ENCODE peak calls at places on chromosome 16, in four cellular contexts. One of them, this sample, is unnamed.

GRCh38 chr16:30028438-30029093 is 2.5 kb downstream of the TLCD3B start:
- DNase-seq in Peyer's patch: no peak
- DNase-seq in IMR-90: no peak
- DNase-seq in lower leg skin: no peak
- DNase-seq in this sample: no peak

GRCh38 chr16:62909597-62909996 is 873.4 kb upstream of the CDH8 start:
- DNase-seq in lower leg skin: no peak
- DNase-seq in Peyer's patch: no peak
- DNase-seq in IMR-90: no peak
- DNase-seq in this sample: no peak

GRCh38 chr16:80319181-80319580 is 221.6 kb upstream of the DYNLRB2 start:
- DNase-seq in lower leg skin: no peak
- DNase-seq in Peyer's patch: no peak
- DNase-seq in IMR-90: no peak
- DNase-seq in this sample: no peak

GRCh38 chr16:4021916-4022315 is 94.3 kb downstream of the ADCY9 start:
- DNase-seq in Peyer's patch: peak; percentile 74
- DNase-seq in IMR-90: no peak
- DNase-seq in lower leg skin: no peak
- DNase-seq in this sample: no peak

GRCh38 chr16:81601601-81602251 is 157.1 kb downstream of the CMIP start:
- DNase-seq in lower leg skin: no peak
- DNase-seq in Peyer's patch: peak; percentile 35
- DNase-seq in IMR-90: peak; percentile 20
- DNase-seq in this sample: no peak

GRCh38 chr16:78376452-78376851 is 277.0 kb downstream of the WWOX start:
- DNase-seq in IMR-90: no peak
- DNase-seq in lower leg skin: no peak
- DNase-seq in Peyer's patch: no peak
- DNase-seq in this sample: no peak

GRCh38 chr16:88015806-88016140 is 64.5 kb downstream of the BANP start:
- DNase-seq in lower leg skin: no peak
- DNase-seq in Peyer's patch: no peak
- DNase-seq in IMR-90: no peak
- DNase-seq in this sample: no peak

GRCh38 chr16:89054261-89054661 is 39.4 kb upstream of the ACSF3 start:
- DNase-seq in lower leg skin: no peak
- DNase-seq in Peyer's patch: no peak
- DNase-seq in IMR-90: no peak
- DNase-seq in this sample: no peak

GRCh38 chr16:86048221-86048620 is 149.3 kb downstream of the IRF8 start:
- DNase-seq in IMR-90: no peak
- DNase-seq in Peyer's patch: peak; percentile 19
- DNase-seq in lower leg skin: no peak
- DNase-seq in this sample: no peak

GRCh38 chr16:89201467-89202377 is 1.4 kb upstream of the SLC22A31 start:
- DNase-seq in Peyer's patch: peak; percentile 92
- DNase-seq in lower leg skin: peak; percentile 68
- DNase-seq in IMR-90: peak; percentile 66
- DNase-seq in this sample: peak; percentile 71

GRCh38 chr16:83581082-83581481 is 226.7 kb upstream of the HSBP1 start:
- DNase-seq in Peyer's patch: no peak
- DNase-seq in IMR-90: peak; percentile 46
- DNase-seq in lower leg skin: no peak
- DNase-seq in this sample: no peak
- TF ChIP-seq POLR2A in Peyer's patch: no peak
- TF ChIP-seq POLR2A in IMR-90: no peak
- TF ChIP-seq POLR2A in lower leg skin: no peak
- TF ChIP-seq POLR2A in this sample: no peak

GRCh38 chr16:10916534-10916933 is 25.7 kb downstream of the DEXI start:
- DNase-seq in Peyer's patch: no peak
- DNase-seq in lower leg skin: no peak
- DNase-seq in IMR-90: no peak
- DNase-seq in this sample: no peak

GRCh38 chr16:10918294-10919002 is 23.8 kb downstream of the DEXI start:
- DNase-seq in IMR-90: peak; percentile 92
- DNase-seq in lower leg skin: peak; percentile 96
- DNase-seq in Peyer's patch: peak; percentile 88
- DNase-seq in this sample: peak; percentile 94

GRCh38 chr16:10920726-10921427 is 21.4 kb downstream of the DEXI start:
- DNase-seq in IMR-90: no peak
- DNase-seq in Peyer's patch: no peak
- DNase-seq in lower leg skin: no peak
- DNase-seq in this sample: no peak

GRCh38 chr16:10921536-10922327 is 20.5 kb downstream of the DEXI start:
- DNase-seq in IMR-90: no peak
- DNase-seq in Peyer's patch: no peak
- DNase-seq in lower leg skin: no peak
- DNase-seq in this sample: no peak

DNA sequence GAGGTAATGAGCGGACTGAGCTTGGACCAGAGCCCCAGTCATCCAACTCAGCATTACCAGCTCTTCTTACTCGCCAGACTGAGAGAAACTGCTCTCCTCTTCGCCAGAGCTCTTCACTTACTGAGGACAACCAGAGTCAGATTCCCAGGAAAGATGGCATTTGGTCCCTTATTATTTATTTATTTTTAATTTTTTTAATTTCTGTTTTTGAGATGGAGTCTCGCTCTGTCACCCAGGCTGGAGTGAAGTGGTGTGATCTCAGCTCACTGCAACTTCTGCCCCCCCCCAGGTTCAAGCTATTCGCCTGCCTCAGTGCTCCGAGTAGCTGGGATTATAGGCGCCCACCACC is 23.3 kb downstream of the DEXI start:
- DNase-seq in lower leg skin: no peak
- DNase-seq in Peyer's patch: no peak
- DNase-seq in IMR-90: no peak
- DNase-seq in this sample: no peak
- TF ChIP-seq CTCF in lower leg skin: no peak
- TF ChIP-seq CTCF in Peyer's patch: no peak
- TF ChIP-seq CTCF in IMR-90: no peak
- TF ChIP-seq CTCF in this sample: no peak

GRCh38 chr16:15950869-15951268 is 1.5 kb downstream of the ABCC1 start:
- DNase-seq in lower leg skin: no peak
- DNase-seq in Peyer's patch: no peak
- DNase-seq in IMR-90: no peak
- DNase-seq in this sample: no peak
- TF ChIP-seq POLR2A in lower leg skin: no peak
- TF ChIP-seq POLR2A in Peyer's patch: no peak
- TF ChIP-seq POLR2A in IMR-90: no peak
- TF ChIP-seq POLR2A in this sample: no peak

GRCh38 chr16:83648347-83648746 is 159.4 kb upstream of the HSBP1 start:
- DNase-seq in Peyer's patch: no peak
- DNase-seq in lower leg skin: no peak
- DNase-seq in IMR-90: no peak
- DNase-seq in this sample: no peak

GRCh38 chr16:83651871-83652270 is 155.9 kb upstream of the HSBP1 start:
- DNase-seq in IMR-90: no peak
- DNase-seq in lower leg skin: no peak
- DNase-seq in Peyer's patch: no peak
- DNase-seq in this sample: no peak

GRCh38 chr16:83652898-83653297 is 154.9 kb upstream of the HSBP1 start:
- DNase-seq in lower leg skin: no peak
- DNase-seq in IMR-90: no peak
- DNase-seq in Peyer's patch: no peak
- DNase-seq in this sample: no peak

DNA sequence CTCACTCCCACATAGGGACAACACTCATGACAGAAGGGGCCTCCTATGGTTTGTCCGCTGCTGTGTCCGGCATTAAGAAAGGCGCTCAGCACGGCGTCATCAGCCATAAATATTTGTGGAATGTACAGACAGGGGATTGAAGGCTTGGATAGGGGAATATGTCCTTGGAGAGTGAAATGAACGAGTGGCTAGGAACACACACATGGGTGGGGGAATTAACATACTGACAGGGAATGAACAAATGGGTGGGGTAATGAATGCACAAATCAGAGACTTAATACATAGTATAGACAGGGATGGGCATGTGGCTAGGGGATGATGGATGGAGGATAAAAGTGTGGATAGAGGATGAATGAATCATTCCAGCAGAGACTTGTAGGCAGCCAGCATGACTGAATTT is 154.0 kb upstream of the HSBP1 start:
- DNase-seq in IMR-90: peak; percentile 38
- DNase-seq in lower leg skin: no peak
- DNase-seq in Peyer's patch: no peak
- DNase-seq in this sample: peak; percentile 1
- TF ChIP-seq CTCF in IMR-90: no peak
- TF ChIP-seq CTCF in lower leg skin: no peak
- TF ChIP-seq CTCF in Peyer's patch: no peak
- TF ChIP-seq CTCF in this sample: no peak